ENCODE peak calls at places on chromosomes 13 and 19, in four cellular contexts. F, W, I and L are unnamed samples.

GRCh38 chr19:7602240-7602934 is 6.7 kb downstream of the CAMSAP3 start:
- DNase-seq in F (no peak), W (no peak), I (peak), L (no peak)

GRCh38 chr13:39013462-39013861 is 22.8 kb upstream of the STOML3 start:
- DNase-seq in F (no peak), W (no peak), I (no peak), L (no peak)

GRCh38 chr19:48398329-48399235 is 5.1 kb downstream of the GRIN2D start:
- DNase-seq in F (peak), W (no peak), I (peak), L (peak)

GRCh38 chr19:3396881-3397265 is 30.5 kb downstream of the NFIC start:
- DNase-seq in F (no peak), W (no peak), I (no peak), L (no peak)

GRCh38 chr13:26867451-26868067 is 107.0 kb upstream of the GPR12 start:
- DNase-seq in F (peak), W (no peak), I (peak), L (peak)

GRCh38 chr19:31023038-31023437 is 326.2 kb downstream of the TSHZ3 start:
- DNase-seq in F (no peak), W (no peak), I (no peak), L (no peak)

GRCh38 chr13:40665061-40665753 is 1.2 kb downstream of the FOXO1 start:
- DNase-seq in F (peak), W (no peak), I (peak), L (no peak)

GRCh38 chr13:110465696-110466095 is 95.8 kb downstream of the RAB20 start:
- DNase-seq in F (no peak), W (no peak), I (no peak), L (no peak)

GRCh38 chr19:5627395-5627904 is 4.6 kb downstream of the SAFB start:
- DNase-seq in F (no peak), W (peak), I (peak), L (peak)

GRCh38 chr19:17654993-17655392 is 33.2 kb downstream of the UNC13A start:
- DNase-seq in F (peak), W (no peak), I (peak), L (no peak)

GRCh38 chr19:39403331-39404312 is 3.0 kb upstream of the ZFP36 start:
- DNase-seq in F (peak), W (no peak), I (peak), L (peak)

GRCh38 chr13:46717275-46717674 is 79.7 kb downstream of the ESD start:
- DNase-seq in F (no peak), W (no peak), I (no peak), L (no peak)

GRCh38 chr13:34810996-34811395 is 131.1 kb upstream of the NBEA start:
- DNase-seq in F (no peak), W (no peak), I (no peak), L (no peak)

GRCh38 chr13:46948338-46948737 is 51.5 kb upstream of the HTR2A start:
- DNase-seq in F (no peak), W (no peak), I (no peak), L (no peak)

GRCh38 chr13:72963762-72964161 is 95.0 kb upstream of the KLF5 start:
- DNase-seq in F (no peak), W (no peak), I (no peak), L (no peak)

GRCh38 chr19:8612807-8613171 is 2.3 kb upstream of the ADAMTS10 start:
- DNase-seq in F (no peak), W (no peak), I (no peak), L (no peak)

DNA sequence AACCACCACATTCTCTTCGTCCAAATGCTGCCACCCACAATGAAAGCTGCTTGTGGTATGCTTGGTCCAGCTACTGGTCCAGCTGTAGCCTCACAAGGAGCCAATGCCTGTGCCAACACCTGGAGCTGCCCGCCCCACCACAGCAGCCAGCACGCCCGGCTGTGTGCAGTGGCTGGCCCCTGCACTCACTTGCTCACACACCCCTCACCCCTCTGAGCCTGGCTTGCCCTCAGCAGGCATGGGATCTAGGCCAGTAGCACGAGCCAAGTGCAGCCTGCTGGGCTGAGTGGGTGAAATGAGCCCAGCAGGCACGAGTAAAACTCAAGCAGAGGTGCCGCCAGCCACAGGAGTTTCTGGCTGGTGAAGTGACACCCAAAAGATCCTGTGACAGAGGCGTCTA is 2096.4 kb upstream of the PCDH20 start:
- DNase-seq in F (no peak), W (no peak), I (no peak), L (no peak)
- TF ChIP-seq RFX5 in F (no peak), W (no peak), I (no peak), L (no peak)

DNA sequence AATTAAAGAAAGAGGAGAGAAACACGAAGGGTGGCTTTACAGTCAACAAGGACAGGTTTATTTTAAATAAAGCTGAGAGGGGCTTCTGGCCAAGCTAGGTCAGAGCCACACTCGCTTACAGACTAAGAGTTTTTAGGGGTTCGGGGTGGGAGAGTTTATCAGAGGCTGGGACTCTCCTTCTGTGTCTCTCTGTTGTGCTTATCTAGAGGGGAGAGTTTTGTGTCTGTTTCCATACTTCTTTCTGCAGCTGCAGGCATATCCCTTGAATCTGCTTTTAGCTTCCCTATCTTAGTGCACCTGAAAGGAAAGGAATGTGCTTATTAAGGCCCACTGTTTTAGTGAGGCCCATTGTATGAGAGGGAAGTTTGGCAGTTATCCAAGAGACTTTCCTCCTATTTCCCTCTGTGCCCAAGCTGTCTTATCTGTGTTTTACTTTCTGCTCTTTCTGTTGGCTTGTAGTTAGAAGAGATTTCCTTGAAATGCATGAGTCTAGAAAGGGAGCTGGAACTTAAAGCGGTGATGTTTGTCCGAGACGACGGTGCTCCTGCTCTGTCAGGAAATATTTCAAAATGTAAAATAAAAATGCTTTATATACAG is 275.3 kb downstream of the KCTD12 start:
- DNase-seq in F (no peak), W (no peak), I (no peak), L (no peak)
- TF ChIP-seq ELK1 in F (no peak), W (no peak), I (no peak), L (no peak)

DNA sequence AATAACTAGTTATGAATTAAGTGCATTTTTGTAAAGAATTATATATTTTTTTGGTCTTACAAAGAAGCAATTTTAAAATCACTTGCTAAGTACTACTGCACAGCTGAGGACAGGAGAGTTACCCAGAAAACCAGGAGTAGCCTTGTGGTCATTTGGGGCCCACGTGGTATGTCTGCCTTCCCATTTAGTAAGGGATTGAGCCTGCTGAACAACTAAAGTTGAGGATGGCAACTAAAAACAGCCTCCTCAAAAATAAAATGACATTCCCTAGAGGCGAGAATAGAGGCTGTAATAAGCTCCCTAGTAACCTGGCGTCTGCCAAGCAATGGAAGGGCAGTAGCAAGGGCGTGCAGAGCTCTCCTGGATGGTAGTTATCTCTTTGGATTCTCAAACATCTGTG is 36.3 kb downstream of the DOCK9 start:
- DNase-seq in F (no peak), W (no peak), I (no peak), L (no peak)
- TF ChIP-seq RFX5 in F (no peak), W (no peak), I (no peak), L (no peak)

DNA sequence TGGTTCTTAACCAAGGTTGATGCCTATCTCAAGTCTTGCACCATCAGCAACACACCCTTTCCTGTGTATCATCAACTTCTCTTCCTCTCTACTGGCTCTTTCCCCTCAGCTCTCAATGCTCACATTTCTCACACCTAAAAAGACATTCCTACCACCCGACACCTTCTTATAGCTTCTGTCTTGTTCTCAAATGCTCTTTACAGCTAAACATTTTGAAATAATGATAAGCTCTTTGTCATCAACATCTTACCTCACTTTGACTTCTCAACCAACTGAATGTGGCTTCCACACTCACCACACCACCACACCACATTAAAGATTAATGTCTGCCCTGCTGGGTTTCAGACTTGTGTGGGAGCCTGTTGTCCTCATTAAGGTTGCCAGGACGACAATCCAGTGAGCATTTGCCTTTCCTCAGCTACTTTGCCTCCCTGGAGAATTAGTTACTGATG is 67.8 kb downstream of the RXFP2 start:
- DNase-seq in F (no peak), W (no peak), I (no peak), L (no peak)
- TF ChIP-seq ELK1 in F (no peak), W (no peak), I (no peak), L (no peak)

DNA sequence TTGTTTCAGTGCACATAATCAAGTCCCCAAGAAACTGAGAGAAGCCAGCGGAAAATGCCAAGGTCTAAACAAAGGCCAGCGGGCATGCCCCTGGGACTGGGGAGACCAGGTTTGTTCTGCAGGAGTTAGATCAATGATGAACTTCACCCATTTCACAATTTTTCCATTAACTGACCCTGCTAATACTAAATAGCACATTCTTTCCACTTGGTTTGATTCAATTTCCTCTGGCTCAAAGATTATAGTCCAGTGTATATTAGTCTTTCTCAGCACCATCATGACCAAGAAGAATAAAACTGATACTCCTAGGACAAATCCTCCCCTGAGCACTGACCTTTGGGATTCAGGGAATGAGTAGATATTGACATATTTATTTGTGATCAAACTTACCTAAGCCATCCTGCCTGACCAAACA is 66.4 kb downstream of the MBNL2 start:
- DNase-seq in F (no peak), W (no peak), I (no peak), L (no peak)
- TF ChIP-seq RFX5 in F (no peak), W (no peak), I (no peak), L (no peak)

GRCh38 chr13:113050856-113051431 is 54.6 kb upstream of the F7 start:
- DNase-seq in F (no peak), W (no peak), I (no peak), L (no peak)
- TF ChIP-seq ELK1 in F (no peak), W (no peak), I (no peak), L (no peak)

GRCh38 chr19:1126984-1127760 is 23.4 kb downstream of the GPX4 start:
- DNase-seq in F (no peak), W (no peak), I (no peak), L (no peak)
- TF ChIP-seq RFX5 in F (no peak), W (no peak), I (no peak), L (no peak)

GRCh38 chr19:35629332-35629633 is 447 bp downstream of the RBM42 start:
- DNase-seq in F (no peak), W (no peak), I (no peak), L (no peak)
- TF ChIP-seq ELK1 in F (no peak), W (no peak), I (no peak), L (no peak)

GRCh38 chr13:112252744-112253590 is 123.2 kb upstream of the SPACA7 start:
- DNase-seq in F (no peak), W (no peak), I (no peak), L (no peak)
- TF ChIP-seq RFX5 in F (no peak), W (no peak), I (no peak), L (no peak)